ENCODE peak calls at places on chromosomes 2 and 18, in four cellular contexts. N is heart left ventricle, Y is kidney glomerular epithelial cell, F is tibial artery. K is an unnamed sample.

GRCh38 chr2:231883468-231883881 is 42.7 kb downstream of the NPPC start:
- DNase-seq in F (no peak), N (no peak), Y (peak), K (no peak)

GRCh38 chr2:55048514-55048924 is 1.7 kb downstream of the RTN4 start:
- DNase-seq in N (no peak), F (no peak), Y (no peak), K (no peak)

GRCh38 chr2:46521215-46521683 is 41.9 kb downstream of the TMEM247 start:
- DNase-seq in Y (no peak), N (peak), F (peak), K (no peak)

GRCh38 chr2:9230051-9230802 is 23.6 kb downstream of the ASAP2 start:
- DNase-seq in N (no peak), F (no peak), Y (no peak), K (no peak)

GRCh38 chr18:77178559-77178958 is 46.0 kb upstream of the MBP start:
- DNase-seq in Y (no peak), N (no peak), F (peak), K (no peak)

GRCh38 chr2:143397886-143398614 is 268.8 kb downstream of the ARHGAP15 start:
- DNase-seq in F (no peak), Y (peak), N (no peak), K (no peak)

GRCh38 chr2:164826293-164827243 is 15.1 kb downstream of the COBLL1 start:
- DNase-seq in Y (no peak), N (peak), F (peak), K (no peak)

GRCh38 chr2:158580760-158581159 is 124.0 kb downstream of the PKP4 start:
- DNase-seq in N (no peak), F (no peak), Y (no peak), K (no peak)

GRCh38 chr2:4354678-4355077 is 651.3 kb downstream of the DCDC2C start:
- DNase-seq in F (no peak), N (no peak), Y (no peak), K (no peak)

GRCh38 chr18:42114310-42114943 is 159.4 kb downstream of the PIK3C3 start:
- DNase-seq in N (peak), F (peak), Y (peak), K (peak)

GRCh38 chr2:113178891-113179290 is 5.1 kb downstream of the PSD4 start:
- DNase-seq in Y (no peak), F (no peak), N (no peak), K (no peak)

GRCh38 chr2:239800785-239801184 is 224.4 kb downstream of the NDUFA10 start:
- DNase-seq in N (peak), F (peak), Y (no peak), K (no peak)

GRCh38 chr2:3282056-3282998 is 95.3 kb downstream of the EIPR1 start:
- DNase-seq in Y (peak), F (peak), N (peak), K (peak)

GRCh38 chr18:25019086-25019860 is 332.7 kb downstream of the ZNF521 start:
- DNase-seq in F (no peak), Y (no peak), N (no peak), K (no peak)

GRCh38 chr2:20551231-20551944 is 99.5 kb downstream of the HS1BP3 start:
- DNase-seq in Y (no peak), N (peak), F (no peak), K (no peak)

GRCh38 chr2:146666336-146666735 is 1178.5 kb upstream of the ACVR2A start:
- DNase-seq in F (no peak), N (no peak), Y (peak), K (no peak)

GRCh38 chr2:63652063-63652985 is 63.6 kb downstream of the MDH1 start:
- DNase-seq in Y (no peak), F (no peak), N (no peak), K (no peak)

GRCh38 chr2:58601017-58601416 is 359.9 kb upstream of the FANCL start:
- DNase-seq in Y (no peak), F (no peak), N (no peak), K (no peak)

GRCh38 chr2:241854342-241855244 is 4.1 kb downstream of the PDCD1 start:
- DNase-seq in N (peak), Y (no peak), F (peak), K (no peak)

GRCh38 chr2:158214431-158214830 is 112.8 kb downstream of the UPP2 start:
- DNase-seq in F (peak), N (no peak), Y (no peak), K (no peak)

GRCh38 chr18:49752095-49752457 is 61.3 kb downstream of the ACAA2 start:
- DNase-seq in Y (no peak), N (no peak), F (no peak), K (no peak)

GRCh38 chr2:38261569-38262513 is 115.2 kb downstream of the ATL2 start:
- DNase-seq in Y (no peak), F (peak), N (no peak), K (no peak)

GRCh38 chr2:144521702-144522101 is 1.8 kb upstream of the ZEB2 start:
- DNase-seq in N (no peak), Y (no peak), F (peak), K (no peak)

GRCh38 chr2:84443477-84443876 is 15.6 kb downstream of the SUCLG1 start:
- DNase-seq in N (no peak), F (no peak), Y (no peak), K (no peak)

GRCh38 chr18:45008694-45009372 is 328.1 kb downstream of the SETBP1 start:
- DNase-seq in N (no peak), F (no peak), Y (no peak), K (no peak)

GRCh38 chr2:218963597-218963996 is 4.1 kb downstream of the CDK5R2 start:
- DNase-seq in F (no peak), Y (no peak), N (no peak), K (no peak)

GRCh38 chr2:101103846-101104245 is 47.3 kb downstream of the TBC1D8 start:
- DNase-seq in F (no peak), Y (no peak), N (no peak), K (no peak)

GRCh38 chr2:105102963-105103421 is 65.1 kb downstream of the MRPS9 start:
- DNase-seq in N (no peak), Y (peak), F (no peak), K (peak)